ENCODE peak calls at places on chromosome 19, in seven cellular contexts. R is aorta, W is fibroblast of mammary gland, D is thyroid gland, Y is NAMALWA, M is dorsolateral prefrontal cortex, V is NCI-H2029 treated with DMSO at 0.1 percent for 48 hours. C is an unnamed sample.

GRCh38 chr19:901216-902092 is 8.2 kb downstream of the RNU6-9 start:
- DNase-seq in M (no peak), R (no peak), D (no peak), W (no peak), V (no peak), Y (no peak), C (no peak)

GRCh38 chr19:6718741-6719539 is 1.5 kb downstream of the C3 start:
- DNase-seq in V (no peak), Y (peak; percentile 95), D (no peak), R (no peak), M (no peak), W (peak; percentile 37), C (no peak)

GRCh38 chr19:38387550-38388309 is at the start of gene GGN:
- DNase-seq in Y (peak; percentile 94), D (peak; percentile 96), V (peak; percentile 45), M (peak; percentile 82), W (peak; percentile 94), R (peak; percentile 93), C (peak; percentile 72)

GRCh38 chr19:57317503-57317902 is 2.8 kb upstream of the ZNF543 start:
- DNase-seq in W (no peak), D (peak; percentile 19), M (peak; percentile 14), Y (no peak), V (no peak), R (no peak), C (no peak)

GRCh38 chr19:51079486-51080110 is 3.1 kb downstream of the KLK14 start:
- DNase-seq in Y (no peak), M (no peak), W (peak; percentile 16), D (no peak), V (peak; percentile 76), R (no peak), C (no peak)

GRCh38 chr19:2358548-2359173 is 1.4 kb upstream of the TMPRSS9 start:
- DNase-seq in Y (no peak), M (no peak), D (no peak), R (no peak), W (no peak), V (no peak), C (no peak)

GRCh38 chr19:53047379-53047778 is 2.8 kb downstream of the ERVV-2 start:
- DNase-seq in R (no peak), D (no peak), W (no peak), M (no peak), Y (no peak), V (no peak), C (no peak)

GRCh38 chr19:36686365-36687213 is 823 bp upstream of the ZNF567 start:
- DNase-seq in Y (no peak), V (no peak), W (peak; percentile 16), D (peak; percentile 38), R (no peak), M (peak; percentile 15), C (no peak)

GRCh38 chr19:41753159-41753558 is 2.2 kb upstream of the CEACAM6 start:
- DNase-seq in Y (peak; percentile 67), R (peak; percentile 71), D (peak; percentile 54), V (no peak), W (peak; percentile 34), M (no peak), C (peak; percentile 58)

GRCh38 chr19:39445258-39446071 is at the start of gene SUPT5H:
- DNase-seq in V (peak; percentile 85), W (peak; percentile 97), M (peak; percentile 95), Y (peak; percentile 99), D (peak; percentile 98), R (peak; percentile 98), C (peak; percentile 98)